ENCODE peak calls at places on chromosomes 5 and 9, in seven cellular contexts. G is brain microvascular endothelial cell, K is heart right ventricle, S is ovary, P is breast epithelium, B is lung, T is cardiac muscle cell. D is an unnamed sample.

GRCh38 chr9:81417299-81417675 is 272.1 kb downstream of the TLE1 start:
- DNase-seq in T (no peak), G (no peak), K (no peak), P (no peak), B (no peak), S (no peak), D (no peak)

GRCh38 chr9:129560849-129561248 is 60.1 kb downstream of the C9orf50 start:
- DNase-seq in T (no peak), G (no peak), P (no peak), B (no peak), S (no peak), K (no peak), D (no peak)

GRCh38 chr5:29079771-29080170 is 2041.4 kb upstream of the CDH9 start:
- DNase-seq in G (no peak), K (no peak), S (no peak), P (no peak), B (no peak), T (no peak), D (no peak)

GRCh38 chr9:37446401-37446800 is 18.8 kb downstream of the ZBTB5 start:
- DNase-seq in T (no peak), G (no peak), S (no peak), K (no peak), P (no peak), B (no peak), D (no peak)

GRCh38 chr9:83154087-83154736 is 91.3 kb upstream of the RASEF start:
- DNase-seq in S (no peak), G (peak; percentile 56), K (no peak), B (peak; percentile 42), P (no peak), T (no peak), D (no peak)

GRCh38 chr9:6079386-6079785 is 64.0 kb upstream of the RANBP6 start:
- DNase-seq in T (no peak), G (no peak), B (no peak), P (no peak), K (no peak), S (no peak), D (no peak)

GRCh38 chr5:65867509-65868195 is 58.7 kb upstream of the ERBIN start:
- DNase-seq in B (no peak), T (no peak), P (no peak), G (peak; percentile 38), S (no peak), K (no peak), D (no peak)

GRCh38 chr9:86690034-86690433 is 257.3 kb downstream of the GAS1 start:
- DNase-seq in P (no peak), G (no peak), B (no peak), K (no peak), S (no peak), T (no peak), D (no peak)

GRCh38 chr5:179407191-179408175 is 62.2 kb upstream of the ADAMTS2 start:
- DNase-seq in S (no peak), P (no peak), T (no peak), B (no peak), G (no peak), K (no peak), D (no peak)

GRCh38 chr5:79806741-79807140 is 117.1 kb downstream of the CMYA5 start:
- DNase-seq in K (peak; percentile 33), G (no peak), P (no peak), T (peak; percentile 25), B (no peak), S (no peak), D (peak; percentile 31)

GRCh38 chr5:105968961-105969360 is 1701.8 kb downstream of the EFNA5 start:
- DNase-seq in G (no peak), S (no peak), P (no peak), B (no peak), K (no peak), T (no peak), D (no peak)

GRCh38 chr5:13250450-13251291 is 693.8 kb downstream of the DNAH5 start:
- DNase-seq in K (no peak), T (peak; percentile 28), P (no peak), S (no peak), B (no peak), G (no peak), D (no peak)

GRCh38 chr5:132024789-132025402 is 13.4 kb upstream of the ACSL6 start:
- DNase-seq in B (no peak), K (no peak), S (no peak), P (no peak), T (peak; percentile 28), G (no peak), D (no peak)

GRCh38 chr9:6646028-6646636 is 603 bp upstream of the GLDC start:
- DNase-seq in S (no peak), P (no peak), T (no peak), K (no peak), B (no peak), G (no peak), D (no peak)

GRCh38 chr5:75192264-75192663 is 44.4 kb downstream of the ANKRD31 start:
- DNase-seq in G (no peak), B (no peak), K (no peak), T (no peak), S (no peak), P (no peak), D (no peak)

GRCh38 chr5:108769352-108769751 is 21.7 kb downstream of the FER start:
- DNase-seq in K (no peak), S (no peak), G (no peak), P (no peak), T (no peak), B (no peak), D (no peak)

GRCh38 chr9:70639853-70640814 is 225.7 kb upstream of the KLF9 start:
- DNase-seq in K (no peak), G (peak; percentile 44), S (no peak), B (no peak), T (peak; percentile 60), P (no peak), D (no peak)

GRCh38 chr5:160787247-160787646 is 64.8 kb downstream of the ATP10B start:
- DNase-seq in T (peak; percentile 31), B (no peak), K (no peak), G (no peak), S (no peak), P (no peak), D (no peak)

GRCh38 chr9:130254753-130255637 is 10.6 kb upstream of the HMCN2 start:
- DNase-seq in P (no peak), S (no peak), B (no peak), T (no peak), G (no peak), K (no peak), D (no peak)

GRCh38 chr5:121325930-121326329 is 525.8 kb upstream of the FTMT start:
- DNase-seq in B (no peak), G (no peak), S (no peak), T (no peak), K (no peak), P (no peak), D (no peak)

GRCh38 chr9:77731930-77732329 is 83.8 kb upstream of the GNA14 start:
- DNase-seq in G (no peak), T (no peak), K (no peak), P (no peak), B (no peak), S (no peak), D (no peak)

GRCh38 chr5:137199201-137199600 is 299.9 kb downstream of the SPOCK1 start:
- DNase-seq in K (no peak), T (no peak), B (no peak), S (no peak), P (no peak), G (no peak), D (no peak)

GRCh38 chr5:137199966-137200365 is 299.2 kb downstream of the SPOCK1 start:
- DNase-seq in B (no peak), G (peak; percentile 2), P (no peak), S (no peak), K (no peak), T (no peak), D (no peak)

GRCh38 chr5:137200906-137201305 is 298.2 kb downstream of the SPOCK1 start:
- DNase-seq in G (no peak), K (no peak), S (no peak), P (no peak), B (no peak), T (no peak), D (no peak)

GRCh38 chr5:137203011-137203632 is 296.0 kb downstream of the SPOCK1 start:
- DNase-seq in K (no peak), P (no peak), B (no peak), T (no peak), G (no peak), S (no peak), D (no peak)

DNA sequence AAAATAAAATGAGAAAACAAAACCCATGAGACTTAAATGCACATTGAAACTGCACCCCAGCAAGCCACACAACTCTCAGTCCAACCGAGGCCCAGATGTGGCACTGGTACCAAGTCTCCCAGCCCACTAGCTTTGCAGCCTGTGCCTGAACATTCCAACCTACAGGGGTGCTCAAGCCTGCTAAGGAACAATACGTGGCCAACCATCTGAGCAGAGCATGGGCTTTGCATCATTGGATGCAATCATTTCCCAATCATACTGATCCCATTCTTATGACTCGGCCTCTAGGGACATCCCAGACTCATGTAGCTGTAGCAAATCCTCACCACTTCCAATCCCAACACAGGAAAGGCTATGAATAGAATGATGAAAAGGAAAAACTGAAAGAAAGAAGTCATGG is 297.2 kb downstream of the SPOCK1 start:
- DNase-seq in G (peak; percentile 14), T (no peak), S (peak; percentile 24), B (no peak), K (no peak), P (no peak), D (peak; percentile 35)
- TF ChIP-seq CTCF in G (peak; percentile 71), T (peak; percentile 38), S (no peak), B (no peak), K (no peak), P (no peak), D (no peak)

GRCh38 chr5:50846261-50846660 is 179.8 kb downstream of the PARP8 start:
- DNase-seq in K (no peak), T (no peak), P (no peak), G (no peak), B (no peak), S (no peak), D (no peak)
- H3K36me3 ChIP-seq in K (no peaks in the 10 kb centered on the region), T (peaks cover 3% of the 10 kb centered on the region), P (no peaks in the 10 kb centered on the region), G (no peaks in the 10 kb centered on the region), B (no peaks in the 10 kb centered on the region), S (no peaks in the 10 kb centered on the region), D (peaks cover 23% of the 10 kb centered on the region)

DNA sequence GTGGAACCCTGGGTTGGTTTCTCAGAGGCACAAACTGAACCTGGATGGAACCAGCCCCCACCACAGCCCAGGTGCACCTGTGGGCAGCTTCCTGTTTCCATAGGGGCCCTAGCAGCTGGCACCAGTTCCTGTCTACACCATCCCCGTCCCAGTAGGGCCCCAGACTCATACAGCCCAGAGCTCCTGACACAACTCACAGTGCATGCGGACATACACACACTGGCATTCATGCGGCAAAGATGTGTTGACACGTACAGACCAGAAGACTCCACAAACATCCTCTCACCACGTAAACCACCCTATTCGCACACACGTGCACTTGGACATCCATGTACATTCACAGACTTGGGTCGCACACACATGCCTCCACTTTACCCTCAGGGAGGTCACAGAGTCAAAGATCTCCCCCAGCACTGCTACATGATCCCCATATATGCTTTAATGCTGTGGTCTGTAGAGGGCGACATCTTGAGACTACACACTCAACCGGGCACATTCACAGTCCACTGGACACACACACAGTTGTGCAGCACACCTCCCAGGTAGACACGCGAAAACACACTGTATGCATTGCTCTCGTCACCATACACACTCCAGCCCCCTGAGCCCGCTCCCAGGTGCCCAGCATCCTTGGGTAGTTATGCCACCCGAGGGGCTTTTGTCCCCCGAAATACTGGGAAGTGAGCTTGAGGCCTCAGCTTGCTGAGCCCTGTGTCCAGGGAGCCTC is 22.4 kb downstream of the CXXC5 start:
- DNase-seq in P (no peak), B (no peak), G (no peak), S (no peak), T (no peak), K (no peak), D (no peak)
- TF ChIP-seq CTCF in P (no peak), B (no peak), G (peak; percentile 61), S (no peak), T (peak; percentile 47), K (peak; percentile 22), D (peak; percentile 25)

GRCh38 chr9:101398335-101398929 is at the start of the genes MRPL50 and ZNF189:
- DNase-seq in P (peak; percentile 99), B (peak; percentile 99), K (peak; percentile 100), T (peak; percentile 98), G (peak; percentile 99), S (peak; percentile 99), D (peak; percentile 99)
- H3K36me3 ChIP-seq in P (peaks cover 19% of the 10 kb centered on the region), B (peaks cover 19% of the 10 kb centered on the region), K (peaks cover 33% of the 10 kb centered on the region), T (peaks cover 27% of the 10 kb centered on the region), G (peaks cover 33% of the 10 kb centered on the region), S (no peaks in the 10 kb centered on the region), D (peaks cover 31% of the 10 kb centered on the region)